ENCODE peak calls at places on chromosome 15, in four cellular contexts. G is GM12891, V is GM12878, Q is H1. F is an unnamed sample.

GRCh38 chr15:100457201-100457600 is 71.5 kb downstream of the CERS3 start:
- DNase-seq in G (no peak), Q (no peak), V (no peak), F (no peak)

GRCh38 chr15:72099155-72099554 is 18.8 kb downstream of the MYO9A start:
- DNase-seq in G (no peak), V (no peak), Q (no peak), F (no peak)

GRCh38 chr15:45112592-45113379 is 1.2 kb downstream of the DUOX2 start:
- DNase-seq in G (no peak), Q (peak), V (no peak), F (no peak)

GRCh38 chr15:61742591-61742990 is 317.7 kb downstream of the VPS13C start:
- DNase-seq in Q (no peak), G (no peak), V (no peak), F (no peak)

GRCh38 chr15:56749982-56750381 is 16.7 kb upstream of the ZNF280D start:
- DNase-seq in G (no peak), Q (no peak), V (no peak), F (no peak)

GRCh38 chr15:69303337-69304175 is 4.8 kb downstream of the PAQR5 start:
- DNase-seq in V (no peak), G (no peak), Q (no peak), F (no peak)

GRCh38 chr15:85785887-85786777 is 8.6 kb downstream of the KLHL25 start:
- DNase-seq in Q (no peak), G (no peak), V (no peak), F (no peak)

GRCh38 chr15:51649659-51650521 is 27.3 kb upstream of the DMXL2 start:
- DNase-seq in Q (no peak), G (peak), V (peak), F (peak)

GRCh38 chr15:71201471-71201870 is 86.2 kb downstream of the THSD4 start:
- DNase-seq in G (no peak), V (no peak), Q (no peak), F (no peak)

GRCh38 chr15:74307827-74308642 is 59.4 kb downstream of the CYP11A1 start:
- DNase-seq in G (peak), V (no peak), Q (peak), F (peak)

GRCh38 chr15:74584779-74585178 is 30.9 kb upstream of the CLK3 start:
- DNase-seq in Q (no peak), V (no peak), G (no peak), F (no peak)

GRCh38 chr15:90165659-90166489 is 35.3 kb upstream of the SEMA4B start:
- DNase-seq in Q (no peak), G (no peak), V (peak), F (no peak)

GRCh38 chr15:91100561-91101355 is 701 bp downstream of the SV2B start:
- DNase-seq in G (no peak), V (no peak), Q (peak), F (no peak)

DNA sequence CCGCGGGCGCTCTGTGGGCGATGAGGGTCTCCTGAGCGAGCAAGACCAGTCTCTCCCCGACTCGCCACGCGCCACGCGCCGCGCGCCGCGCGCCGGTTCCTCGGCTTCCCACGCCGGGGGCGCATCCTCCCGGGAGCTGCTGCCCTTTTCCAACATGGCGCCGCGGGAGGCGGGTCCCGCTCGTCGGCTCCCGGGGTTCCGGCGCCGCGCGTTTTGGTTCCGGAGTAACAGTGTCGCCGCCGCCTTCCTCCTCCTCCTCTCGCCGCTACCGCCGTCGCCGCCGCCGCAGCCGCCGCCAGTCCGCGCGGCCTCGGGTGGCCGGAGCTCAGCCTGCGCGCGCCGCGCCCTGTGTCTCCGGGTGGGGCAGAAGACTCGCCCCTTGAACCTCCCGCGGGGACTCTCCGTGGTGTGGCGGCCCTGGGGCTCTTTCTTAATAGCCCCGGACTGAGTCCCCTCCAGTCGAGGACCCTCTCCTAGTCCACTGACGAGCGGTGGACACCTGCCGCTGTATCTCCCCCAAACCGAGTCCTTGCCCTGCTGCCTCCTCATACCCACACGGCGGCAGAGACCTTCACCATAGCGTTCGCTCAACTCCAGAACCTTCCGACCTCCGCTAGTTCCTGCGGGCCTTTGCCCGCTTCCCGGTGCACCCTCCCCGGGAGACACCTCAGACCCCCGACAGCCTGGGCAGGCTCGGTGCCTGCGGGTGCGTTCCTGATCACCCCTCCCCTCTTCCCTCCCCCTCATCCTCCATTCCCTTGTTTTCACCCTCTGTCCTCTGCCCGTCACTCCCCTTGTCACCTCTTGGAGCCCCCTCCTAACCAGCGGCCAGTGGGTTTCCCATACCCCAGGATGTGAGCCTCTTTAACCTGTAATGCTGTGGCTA is at the start of gene MAP2K5:
- DNase-seq in Q (peak), G (peak), V (no peak), F (peak)
- TF ChIP-seq POLR2A in Q (peak), G (peak), V (peak), F (peak)

GRCh38 chr15:93179072-93179471 is 90.1 kb upstream of the RGMA start:
- DNase-seq in Q (no peak), G (no peak), V (peak), F (no peak)
- TF ChIP-seq TAF1 in Q (no peak), G (no peak), V (no peak), F (no peak)

GRCh38 chr15:64847876-64848716 is 6.4 kb downstream of the PLEKHO2 start:
- DNase-seq in V (no peak), Q (no peak), G (no peak), F (no peak)
- TF ChIP-seq POLR2AphosphoS5 in V (no peak), Q (no peak), G (no peak), F (no peak)

GRCh38 chr15:76426941-76427340 is 90.4 kb downstream of the ISL2 start:
- DNase-seq in Q (no peak), V (peak), G (no peak), F (no peak)
- TF ChIP-seq POLR2A in Q (no peak), V (no peak), G (no peak), F (no peak)

F was measured in GM12892.